ENCODE peak calls at places on chromosomes 7 and 10, in ten cellular contexts. Q is stimulated activated CD8-positive, alpha-beta memory T cell treated with anti-CD3 and anti-CD28 coated beads, Interleukin-12 subunit alpha, Interleukin-12 subunit beta, amount 100 ng/mL, for 1 hour; O is CD8-positive, alpha-beta memory T cell; X is activated T-helper 1 cell treated with Interleukin-2 at 50 U/mL for 16 hours; E is activated CD4-positive, alpha-beta T cell treated with anti-CD3 and anti-CD28 coated beads for 48 hours; I is left ventricle myocardium inferior; Z is A549; Y is T-helper 17 cell; N is skeletal muscle cell; L is SK-MEL-5. V is an unnamed sample.

GRCh38 chr7:103637080-103637479 is 191.1 kb upstream of the SLC26A5 start:
- DNase-seq in O (no peak), X (no peak), N (peak; percentile 94), E (no peak), I (no peak), Z (peak; percentile 17), L (no peak), Y (no peak), Q (no peak), V (no peak)

GRCh38 chr7:80941206-80941758 is 22.4 kb upstream of the SEMA3C start:
- DNase-seq in Y (no peak), O (no peak), I (no peak), X (no peak), Q (no peak), L (peak; percentile 50), E (no peak), Z (peak; percentile 56), N (peak; percentile 80), V (no peak)

GRCh38 chr7:113285411-113285810 is 167.1 kb upstream of the SMIM30 start:
- DNase-seq in O (no peak), Q (no peak), I (no peak), E (no peak), L (no peak), Z (no peak), N (no peak), X (no peak), Y (no peak), V (no peak)

GRCh38 chr7:158472631-158473030 is 115.0 kb downstream of the PTPRN2 start:
- DNase-seq in X (no peak), Q (no peak), L (no peak), Z (no peak), Y (no peak), I (no peak), N (no peak), E (no peak), O (no peak), V (no peak)

GRCh38 chr10:4405828-4406227 is 420.2 kb upstream of the AKR1E2 start:
- DNase-seq in Q (no peak), I (no peak), O (no peak), Y (no peak), N (no peak), Z (no peak), L (no peak), X (no peak), E (no peak), V (no peak)

GRCh38 chr10:133168617-133169031 is 8.6 kb downstream of the KNDC1 start:
- DNase-seq in Y (no peak), N (no peak), Q (no peak), X (no peak), Z (no peak), L (no peak), O (no peak), E (no peak), I (no peak), V (peak; percentile 56)

GRCh38 chr10:110222896-110223675 is 15.7 kb downstream of the MXI1 start:
- DNase-seq in Y (no peak), E (no peak), I (no peak), N (no peak), X (no peak), Q (no peak), O (no peak), L (no peak), Z (no peak), V (no peak)

GRCh38 chr7:464712-465461 is 54.8 kb downstream of the PDGFA start:
- DNase-seq in X (no peak), Z (no peak), I (peak; percentile 50), L (no peak), Q (no peak), E (no peak), O (no peak), Y (no peak), N (peak; percentile 43), V (no peak)

GRCh38 chr7:2191026-2191425 is 41.7 kb downstream of the MAD1L1 start:
- DNase-seq in N (no peak), X (no peak), Y (no peak), I (no peak), O (no peak), Q (no peak), E (no peak), Z (no peak), L (no peak), V (no peak)

GRCh38 chr10:28312572-28312971 is 9.7 kb upstream of the MPP7 start:
- DNase-seq in L (no peak), N (no peak), X (no peak), Y (no peak), Q (no peak), I (no peak), E (no peak), O (no peak), Z (no peak), V (no peak)

GRCh38 chr7:132376361-132377013 is 199.8 kb downstream of the PLXNA4 start:
- DNase-seq in I (no peak), Z (no peak), O (no peak), N (no peak), L (no peak), X (no peak), Q (no peak), E (no peak), Y (no peak), V (no peak)

GRCh38 chr7:50626286-50626685 is 61.1 kb upstream of the DDC start:
- DNase-seq in Z (no peak), O (no peak), I (no peak), L (no peak), Y (no peak), E (no peak), X (no peak), Q (no peak), N (no peak), V (peak; percentile 45)

GRCh38 chr10:103967433-103968142 is 648 bp downstream of the SLK start:
- DNase-seq in O (no peak), N (no peak), I (no peak), Y (no peak), X (no peak), L (no peak), Z (peak; percentile 39), Q (no peak), E (peak; percentile 7), V (no peak)

GRCh38 chr10:33617381-33617780 is 282.9 kb upstream of the NRP1 start:
- DNase-seq in I (no peak), E (no peak), L (no peak), Z (no peak), X (no peak), N (peak; percentile 31), Y (no peak), O (no peak), Q (no peak), V (no peak)

GRCh38 chr7:140036224-140036651 is 26.5 kb downstream of the PARP12 start:
- DNase-seq in X (no peak), Q (no peak), O (no peak), Z (no peak), Y (no peak), E (peak; percentile 26), L (no peak), I (no peak), N (no peak), V (no peak)

GRCh38 chr10:56470701-56471100 is 109.6 kb upstream of the ZWINT start:
- DNase-seq in Y (no peak), Q (no peak), N (no peak), L (no peak), X (no peak), Z (no peak), E (no peak), O (no peak), I (no peak), V (no peak)

GRCh38 chr10:74917481-74918077 is 91.2 kb downstream of the KAT6B start:
- DNase-seq in I (no peak), O (no peak), E (no peak), N (peak; percentile 72), Z (peak; percentile 77), Y (no peak), Q (no peak), L (peak; percentile 51), X (no peak), V (no peak)

GRCh38 chr10:69338133-69338456 is 59.8 kb downstream of the HK1 start:
- DNase-seq in E (no peak), L (no peak), X (no peak), I (no peak), Z (no peak), Q (no peak), N (no peak), Y (no peak), O (no peak), V (no peak)

GRCh38 chr10:53315709-53316108 is 543.1 kb upstream of the MBL2 start:
- DNase-seq in Q (no peak), I (no peak), E (no peak), Y (no peak), L (peak; percentile 13), Z (no peak), O (no peak), X (no peak), N (no peak), V (no peak)

GRCh38 chr10:27153325-27153724 is 859 bp downstream of the YME1L1 start:
- DNase-seq in Q (no peak), N (no peak), L (no peak), I (no peak), Z (no peak), E (no peak), X (no peak), O (no peak), Y (no peak), V (no peak)

GRCh38 chr10:52578871-52579405 is 193.6 kb downstream of the MBL2 start:
- DNase-seq in E (no peak), I (no peak), O (no peak), L (peak; percentile 29), Z (no peak), Y (no peak), X (no peak), N (no peak), Q (no peak), V (no peak)

GRCh38 chr10:99394256-99394655 is 36.2 kb downstream of the GOT1 start:
- DNase-seq in Y (no peak), E (no peak), L (no peak), I (no peak), N (no peak), O (no peak), Z (no peak), Q (no peak), X (no peak), V (no peak)

GRCh38 chr10:113616244-113617074 is 47.4 kb downstream of the NRAP start:
- DNase-seq in E (no peak), L (peak; percentile 43), I (no peak), Z (peak; percentile 27), O (no peak), X (no peak), Y (no peak), N (no peak), Q (no peak), V (no peak)